ENCODE peak calls at places on chromosomes 16 and 17, in six cellular contexts. One of them, this sample, is unnamed.

GRCh38 chr16:88614818-88615580 is 23.4 kb upstream of the IL17C start:
- DNase-seq in A549: no peak
- DNase-seq in SK-N-DZ: no peak
- DNase-seq in hypothalamus: no peak
- DNase-seq in A172: no peak
- DNase-seq in cardiac muscle cell: no peak
- DNase-seq in this sample: no peak

GRCh38 chr17:54282886-54283285 is 460.2 kb downstream of the KIF2B start:
- DNase-seq in hypothalamus: no peak
- DNase-seq in A549: no peak
- DNase-seq in A172: no peak
- DNase-seq in SK-N-DZ: no peak
- DNase-seq in cardiac muscle cell: no peak
- DNase-seq in this sample: no peak

GRCh38 chr16:868846-869822 is 68.6 kb upstream of the GNG13 start:
- DNase-seq in hypothalamus: no peak
- DNase-seq in A172: no peak
- DNase-seq in SK-N-DZ: no peak
- DNase-seq in A549: no peak
- DNase-seq in cardiac muscle cell: no peak
- DNase-seq in this sample: no peak

GRCh38 chr16:31537362-31537921 is 9.7 kb downstream of the AHSP start:
- DNase-seq in cardiac muscle cell: peak
- DNase-seq in A549: no peak
- DNase-seq in A172: no peak
- DNase-seq in SK-N-DZ: peak
- DNase-seq in hypothalamus: no peak
- DNase-seq in this sample: no peak

GRCh38 chr17:34135841-34136240 is 119.2 kb upstream of the CCL2 start:
- DNase-seq in hypothalamus: no peak
- DNase-seq in cardiac muscle cell: no peak
- DNase-seq in A549: no peak
- DNase-seq in A172: no peak
- DNase-seq in SK-N-DZ: no peak
- DNase-seq in this sample: no peak

GRCh38 chr16:4801051-4801961 is 1.1 kb downstream of the ROGDI start:
- DNase-seq in cardiac muscle cell: no peak
- DNase-seq in A172: no peak
- DNase-seq in SK-N-DZ: no peak
- DNase-seq in A549: no peak
- DNase-seq in hypothalamus: no peak
- DNase-seq in this sample: no peak

GRCh38 chr17:30291571-30292489 is at the start of gene BLMH:
- DNase-seq in cardiac muscle cell: peak
- DNase-seq in SK-N-DZ: peak
- DNase-seq in hypothalamus: peak
- DNase-seq in A172: peak
- DNase-seq in A549: peak
- DNase-seq in this sample: peak

GRCh38 chr16:70253291-70254094 is 1.8 kb upstream of the EXOSC6 start:
- DNase-seq in SK-N-DZ: peak
- DNase-seq in A549: peak
- DNase-seq in cardiac muscle cell: peak
- DNase-seq in hypothalamus: no peak
- DNase-seq in A172: peak
- DNase-seq in this sample: peak

GRCh38 chr16:79400462-79401149 is 199.9 kb downstream of the MAF start:
- DNase-seq in SK-N-DZ: no peak
- DNase-seq in cardiac muscle cell: no peak
- DNase-seq in A549: no peak
- DNase-seq in hypothalamus: no peak
- DNase-seq in A172: no peak
- DNase-seq in this sample: no peak

GRCh38 chr17:45291170-45291805 is 25.5 kb downstream of the MAP3K14 start:
- DNase-seq in A549: no peak
- DNase-seq in SK-N-DZ: no peak
- DNase-seq in A172: no peak
- DNase-seq in cardiac muscle cell: no peak
- DNase-seq in hypothalamus: no peak
- DNase-seq in this sample: no peak

GRCh38 chr17:32659419-32659842 is 172.6 kb downstream of the CDK5R1 start:
- DNase-seq in A549: peak
- DNase-seq in SK-N-DZ: peak
- DNase-seq in cardiac muscle cell: peak
- DNase-seq in A172: peak
- DNase-seq in hypothalamus: peak
- DNase-seq in this sample: peak

GRCh38 chr17:5919104-5919503 is 151.1 kb upstream of the WSCD1 start:
- DNase-seq in cardiac muscle cell: no peak
- DNase-seq in SK-N-DZ: no peak
- DNase-seq in A549: no peak
- DNase-seq in A172: no peak
- DNase-seq in hypothalamus: no peak
- DNase-seq in this sample: no peak

GRCh38 chr16:28106467-28106866 is 43.0 kb upstream of the GSG1L start:
- DNase-seq in cardiac muscle cell: no peak
- DNase-seq in A172: no peak
- DNase-seq in A549: no peak
- DNase-seq in hypothalamus: no peak
- DNase-seq in SK-N-DZ: no peak
- DNase-seq in this sample: no peak

GRCh38 chr16:11682655-11683096 is 14.4 kb downstream of the SNN start:
- DNase-seq in hypothalamus: no peak
- DNase-seq in A172: peak
- DNase-seq in cardiac muscle cell: peak
- DNase-seq in SK-N-DZ: no peak
- DNase-seq in A549: no peak
- DNase-seq in this sample: peak